ENCODE peak calls at places on chromosomes 1 and 21, in ten cellular contexts. Y is naive thymus-derived CD8-positive, alpha-beta T cell; X is NCI-H460; U is NAMALWA; A is stimulated activated CD4-positive, alpha-beta T cell treated with anti-CD3 and anti-CD28 coated beads, TNF-alpha, amount 100 ng/mL, for 48 hours; T is left lung; M is stimulated activated CD8-positive, alpha-beta memory T cell treated with anti-CD3 and anti-CD28 coated beads, Interleukin-7, amount 100 ng/mL, for 1 hour; S is endothelial cell of umbilical vein; D is PC-3; C is NCI-H1417. J is an unnamed sample.

GRCh38 chr21:42079008-42079938 is 8.2 kb downstream of the UMODL1 start:
- DNase-seq in U (no peak), Y (no peak), T (no peak), M (no peak), S (no peak), X (no peak), D (no peak), A (no peak), C (no peak), J (no peak)

GRCh38 chr1:162235261-162235780 is 141.3 kb downstream of the SPATA46 start:
- DNase-seq in T (no peak), D (no peak), U (no peak), A (no peak), S (no peak), Y (no peak), M (no peak), C (no peak), X (no peak), J (no peak)

GRCh38 chr1:192877283-192877886 is 68.5 kb downstream of the RGS2 start:
- DNase-seq in M (no peak), Y (no peak), X (no peak), S (no peak), A (no peak), U (no peak), D (no peak), C (no peak), T (no peak), J (no peak)

GRCh38 chr1:67612690-67613322 is 72.2 kb upstream of the GADD45A start:
- DNase-seq in X (no peak), S (peak; percentile 50), D (peak; percentile 35), C (no peak), A (no peak), U (no peak), T (no peak), M (no peak), Y (no peak), J (no peak)

GRCh38 chr1:2046225-2046917 is 3.8 kb upstream of the PRKCZ start:
- DNase-seq in A (no peak), U (peak; percentile 63), M (no peak), D (peak; percentile 85), C (peak; percentile 46), T (peak; percentile 92), S (peak; percentile 21), X (peak; percentile 19), Y (no peak), J (peak; percentile 51)

GRCh38 chr1:153939476-153939875 is 7.0 kb downstream of the DENND4B start:
- DNase-seq in Y (no peak), T (no peak), S (no peak), D (no peak), A (no peak), M (no peak), C (no peak), X (no peak), U (no peak), J (no peak)

GRCh38 chr1:201480231-201481003 is 11.4 kb upstream of the PHLDA3 start:
- DNase-seq in Y (peak; percentile 24), S (no peak), T (peak; percentile 97), X (peak; percentile 52), M (peak; percentile 27), A (peak; percentile 33), D (peak; percentile 91), C (peak; percentile 87), U (peak; percentile 88), J (peak; percentile 79)

GRCh38 chr1:10459185-10459584 is 9.4 kb downstream of the CORT start:
- DNase-seq in D (peak; percentile 84), Y (no peak), C (peak; percentile 49), S (peak; percentile 56), A (no peak), T (no peak), U (no peak), X (no peak), M (no peak), J (peak; percentile 21)